ENCODE peak calls at places on chromosomes 6 and 20, in five cellular contexts. One of them, this sample, is unnamed.

GRCh38 chr20:20181322-20181721 is 129.0 kb downstream of the CFAP61 start:
- DNase-seq in hypothalamus: no peak
- DNase-seq in activated naive CD4-positive, alpha-beta T cell treated with anti-CD3 and anti-CD28 coated beads, Interleukin-2, amount 10 ng/mL, durations not matched to agents 7 days and 5 days: no peak
- DNase-seq in AG09309: no peak
- DNase-seq in CD4-positive, alpha-beta T cell: no peak
- DNase-seq in this sample: no peak

GRCh38 chr6:143536866-143537691 is 25.6 kb upstream of the FUCA2 start:
- DNase-seq in hypothalamus: peak; percentile 17
- DNase-seq in AG09309: no peak
- DNase-seq in activated naive CD4-positive, alpha-beta T cell treated with anti-CD3 and anti-CD28 coated beads, Interleukin-2, amount 10 ng/mL, durations not matched to agents 7 days and 5 days: peak; percentile 79
- DNase-seq in CD4-positive, alpha-beta T cell: peak; percentile 39
- DNase-seq in this sample: no peak

GRCh38 chr6:161128680-161129196 is 137.2 kb downstream of the MAP3K4 start:
- DNase-seq in AG09309: no peak
- DNase-seq in CD4-positive, alpha-beta T cell: no peak
- DNase-seq in activated naive CD4-positive, alpha-beta T cell treated with anti-CD3 and anti-CD28 coated beads, Interleukin-2, amount 10 ng/mL, durations not matched to agents 7 days and 5 days: no peak
- DNase-seq in hypothalamus: no peak
- DNase-seq in this sample: no peak

GRCh38 chr6:110366241-110366640 is 8.1 kb upstream of the METTL24 start:
- DNase-seq in AG09309: no peak
- DNase-seq in activated naive CD4-positive, alpha-beta T cell treated with anti-CD3 and anti-CD28 coated beads, Interleukin-2, amount 10 ng/mL, durations not matched to agents 7 days and 5 days: no peak
- DNase-seq in CD4-positive, alpha-beta T cell: no peak
- DNase-seq in hypothalamus: no peak
- DNase-seq in this sample: no peak

GRCh38 chr6:81801489-81801888 is 49.0 kb upstream of the TENT5A start:
- DNase-seq in activated naive CD4-positive, alpha-beta T cell treated with anti-CD3 and anti-CD28 coated beads, Interleukin-2, amount 10 ng/mL, durations not matched to agents 7 days and 5 days: no peak
- DNase-seq in CD4-positive, alpha-beta T cell: no peak
- DNase-seq in AG09309: no peak
- DNase-seq in hypothalamus: no peak
- DNase-seq in this sample: no peak

GRCh38 chr6:165939047-165939446 is 228.6 kb downstream of the TBXT start:
- DNase-seq in AG09309: no peak
- DNase-seq in hypothalamus: no peak
- DNase-seq in CD4-positive, alpha-beta T cell: no peak
- DNase-seq in activated naive CD4-positive, alpha-beta T cell treated with anti-CD3 and anti-CD28 coated beads, Interleukin-2, amount 10 ng/mL, durations not matched to agents 7 days and 5 days: no peak
- DNase-seq in this sample: no peak

GRCh38 chr6:38420207-38420606 is 219.5 kb downstream of the BTBD9 start:
- DNase-seq in AG09309: peak; percentile 33
- DNase-seq in CD4-positive, alpha-beta T cell: no peak
- DNase-seq in activated naive CD4-positive, alpha-beta T cell treated with anti-CD3 and anti-CD28 coated beads, Interleukin-2, amount 10 ng/mL, durations not matched to agents 7 days and 5 days: no peak
- DNase-seq in hypothalamus: no peak
- DNase-seq in this sample: no peak

GRCh38 chr6:159007510-159007909 is 7.5 kb upstream of the RSPH3 start:
- DNase-seq in AG09309: no peak
- DNase-seq in CD4-positive, alpha-beta T cell: no peak
- DNase-seq in hypothalamus: no peak
- DNase-seq in activated naive CD4-positive, alpha-beta T cell treated with anti-CD3 and anti-CD28 coated beads, Interleukin-2, amount 10 ng/mL, durations not matched to agents 7 days and 5 days: no peak
- DNase-seq in this sample: no peak

GRCh38 chr6:32153252-32153834 is 598 bp upstream of the PPT2 start:
- DNase-seq in hypothalamus: no peak
- DNase-seq in activated naive CD4-positive, alpha-beta T cell treated with anti-CD3 and anti-CD28 coated beads, Interleukin-2, amount 10 ng/mL, durations not matched to agents 7 days and 5 days: no peak
- DNase-seq in AG09309: no peak
- DNase-seq in CD4-positive, alpha-beta T cell: no peak
- DNase-seq in this sample: peak; percentile 68

GRCh38 chr6:112881828-112882227 is 534.7 kb downstream of the RFPL4B start:
- DNase-seq in hypothalamus: no peak
- DNase-seq in activated naive CD4-positive, alpha-beta T cell treated with anti-CD3 and anti-CD28 coated beads, Interleukin-2, amount 10 ng/mL, durations not matched to agents 7 days and 5 days: no peak
- DNase-seq in CD4-positive, alpha-beta T cell: no peak
- DNase-seq in AG09309: peak; percentile 5
- DNase-seq in this sample: no peak